ENCODE peak calls at places on chromosome 11, in eight cellular contexts. One of them, this sample, is unnamed.

GRCh38 chr11:112219476-112220232 is 6.6 kb upstream of the PTS start:
- DNase-seq in nephron progenitor cell: peak
- DNase-seq in endothelial cell: peak
- DNase-seq in dorsolateral prefrontal cortex: peak
- DNase-seq in brain microvascular endothelial cell: peak
- DNase-seq in neural progenitor cell: peak
- DNase-seq in ovary: peak
- DNase-seq in colonic mucosa: peak
- DNase-seq in this sample: peak

GRCh38 chr11:10328314-10329090 is 23.6 kb downstream of the ADM start:
- DNase-seq in nephron progenitor cell: no peak
- DNase-seq in endothelial cell: no peak
- DNase-seq in dorsolateral prefrontal cortex: no peak
- DNase-seq in brain microvascular endothelial cell: peak
- DNase-seq in neural progenitor cell: no peak
- DNase-seq in ovary: no peak
- DNase-seq in colonic mucosa: no peak
- DNase-seq in this sample: no peak

GRCh38 chr11:8685820-8686219 is 3.2 kb downstream of the RPL27A start:
- DNase-seq in nephron progenitor cell: no peak
- DNase-seq in endothelial cell: no peak
- DNase-seq in dorsolateral prefrontal cortex: no peak
- DNase-seq in brain microvascular endothelial cell: no peak
- DNase-seq in neural progenitor cell: no peak
- DNase-seq in ovary: no peak
- DNase-seq in colonic mucosa: no peak
- DNase-seq in this sample: no peak

GRCh38 chr11:124717786-124718634 is 21.7 kb upstream of the NRGN start:
- DNase-seq in nephron progenitor cell: peak
- DNase-seq in endothelial cell: peak
- DNase-seq in dorsolateral prefrontal cortex: peak
- DNase-seq in brain microvascular endothelial cell: no peak
- DNase-seq in neural progenitor cell: peak
- DNase-seq in ovary: peak
- DNase-seq in colonic mucosa: no peak
- DNase-seq in this sample: no peak

GRCh38 chr11:23288001-23288783 is 427.9 kb upstream of the CCDC179 start:
- DNase-seq in nephron progenitor cell: no peak
- DNase-seq in endothelial cell: no peak
- DNase-seq in dorsolateral prefrontal cortex: no peak
- DNase-seq in brain microvascular endothelial cell: peak
- DNase-seq in neural progenitor cell: no peak
- DNase-seq in ovary: no peak
- DNase-seq in colonic mucosa: no peak
- DNase-seq in this sample: no peak

GRCh38 chr11:43376594-43376993 is 17.9 kb downstream of the TTC17 start:
- DNase-seq in nephron progenitor cell: no peak
- DNase-seq in endothelial cell: no peak
- DNase-seq in dorsolateral prefrontal cortex: no peak
- DNase-seq in brain microvascular endothelial cell: peak
- DNase-seq in neural progenitor cell: no peak
- DNase-seq in ovary: no peak
- DNase-seq in colonic mucosa: no peak
- DNase-seq in this sample: no peak

GRCh38 chr11:125468852-125469251 is 27.2 kb downstream of the FEZ1 start:
- DNase-seq in nephron progenitor cell: no peak
- DNase-seq in endothelial cell: no peak
- DNase-seq in dorsolateral prefrontal cortex: no peak
- DNase-seq in brain microvascular endothelial cell: no peak
- DNase-seq in neural progenitor cell: no peak
- DNase-seq in ovary: no peak
- DNase-seq in colonic mucosa: no peak
- DNase-seq in this sample: no peak

GRCh38 chr11:1772270-1773130 is 8.8 kb upstream of the CTSD start:
- DNase-seq in nephron progenitor cell: no peak
- DNase-seq in endothelial cell: no peak
- DNase-seq in dorsolateral prefrontal cortex: no peak
- DNase-seq in brain microvascular endothelial cell: peak
- DNase-seq in neural progenitor cell: peak
- DNase-seq in ovary: peak
- DNase-seq in colonic mucosa: peak
- DNase-seq in this sample: no peak

GRCh38 chr11:56841210-56841810 is 92.8 kb upstream of the OR9G4 start:
- DNase-seq in nephron progenitor cell: peak
- DNase-seq in endothelial cell: peak
- DNase-seq in dorsolateral prefrontal cortex: peak
- DNase-seq in brain microvascular endothelial cell: peak
- DNase-seq in neural progenitor cell: peak
- DNase-seq in ovary: peak
- DNase-seq in colonic mucosa: peak
- DNase-seq in this sample: no peak

GRCh38 chr11:117734596-117734995 is 62.4 kb downstream of the DSCAML1 start:
- DNase-seq in nephron progenitor cell: no peak
- DNase-seq in endothelial cell: peak
- DNase-seq in dorsolateral prefrontal cortex: no peak
- DNase-seq in brain microvascular endothelial cell: no peak
- DNase-seq in neural progenitor cell: no peak
- DNase-seq in ovary: no peak
- DNase-seq in colonic mucosa: no peak
- DNase-seq in this sample: no peak

GRCh38 chr11:72726266-72727220 is 25.7 kb downstream of the ARAP1 start:
- DNase-seq in nephron progenitor cell: no peak
- DNase-seq in endothelial cell: no peak
- DNase-seq in dorsolateral prefrontal cortex: no peak
- DNase-seq in brain microvascular endothelial cell: no peak
- DNase-seq in neural progenitor cell: no peak
- DNase-seq in ovary: no peak
- DNase-seq in colonic mucosa: no peak
- DNase-seq in this sample: no peak

GRCh38 chr11:124602193-124602592 is 9.0 kb upstream of the PANX3 start:
- DNase-seq in nephron progenitor cell: no peak
- DNase-seq in endothelial cell: no peak
- DNase-seq in dorsolateral prefrontal cortex: no peak
- DNase-seq in brain microvascular endothelial cell: peak
- DNase-seq in neural progenitor cell: no peak
- DNase-seq in ovary: no peak
- DNase-seq in colonic mucosa: no peak
- DNase-seq in this sample: no peak

GRCh38 chr11:123429851-123430735 is at the start of gene GRAMD1B:
- DNase-seq in nephron progenitor cell: peak
- DNase-seq in endothelial cell: peak
- DNase-seq in dorsolateral prefrontal cortex: peak
- DNase-seq in brain microvascular endothelial cell: peak
- DNase-seq in neural progenitor cell: peak
- DNase-seq in ovary: peak
- DNase-seq in colonic mucosa: peak
- DNase-seq in this sample: peak

GRCh38 chr11:23554002-23554401 is 693.7 kb upstream of the CCDC179 start:
- DNase-seq in nephron progenitor cell: no peak
- DNase-seq in endothelial cell: no peak
- DNase-seq in dorsolateral prefrontal cortex: no peak
- DNase-seq in brain microvascular endothelial cell: no peak
- DNase-seq in neural progenitor cell: no peak
- DNase-seq in ovary: no peak
- DNase-seq in colonic mucosa: no peak
- DNase-seq in this sample: no peak

GRCh38 chr11:111307472-111308108 is 9.2 kb downstream of the POU2AF3 start:
- DNase-seq in nephron progenitor cell: no peak
- DNase-seq in endothelial cell: no peak
- DNase-seq in dorsolateral prefrontal cortex: no peak
- DNase-seq in brain microvascular endothelial cell: no peak
- DNase-seq in neural progenitor cell: no peak
- DNase-seq in ovary: no peak
- DNase-seq in colonic mucosa: no peak
- DNase-seq in this sample: no peak

GRCh38 chr11:64787526-64788320 is 9.4 kb upstream of the SF1 start:
- DNase-seq in nephron progenitor cell: peak
- DNase-seq in endothelial cell: peak
- DNase-seq in dorsolateral prefrontal cortex: peak
- DNase-seq in brain microvascular endothelial cell: peak
- DNase-seq in neural progenitor cell: peak
- DNase-seq in ovary: peak
- DNase-seq in colonic mucosa: peak
- DNase-seq in this sample: peak

GRCh38 chr11:3001496-3001895 is 9.4 kb upstream of the NAP1L4 start:
- DNase-seq in nephron progenitor cell: no peak
- DNase-seq in endothelial cell: no peak
- DNase-seq in dorsolateral prefrontal cortex: peak
- DNase-seq in brain microvascular endothelial cell: no peak
- DNase-seq in neural progenitor cell: no peak
- DNase-seq in ovary: no peak
- DNase-seq in colonic mucosa: no peak
- DNase-seq in this sample: no peak

GRCh38 chr11:134369656-134370525 is 38.1 kb downstream of the GLB1L2 start:
- DNase-seq in nephron progenitor cell: no peak
- DNase-seq in endothelial cell: no peak
- DNase-seq in dorsolateral prefrontal cortex: no peak
- DNase-seq in brain microvascular endothelial cell: no peak
- DNase-seq in neural progenitor cell: no peak
- DNase-seq in ovary: no peak
- DNase-seq in colonic mucosa: no peak
- DNase-seq in this sample: no peak

GRCh38 chr11:114080219-114080618 is 20.7 kb downstream of the ZBTB16 start:
- DNase-seq in nephron progenitor cell: no peak
- DNase-seq in endothelial cell: no peak
- DNase-seq in dorsolateral prefrontal cortex: no peak
- DNase-seq in brain microvascular endothelial cell: no peak
- DNase-seq in neural progenitor cell: no peak
- DNase-seq in ovary: no peak
- DNase-seq in colonic mucosa: no peak
- DNase-seq in this sample: no peak

GRCh38 chr11:40125054-40125453 is 1334.4 kb downstream of the LRRC4C start:
- DNase-seq in nephron progenitor cell: no peak
- DNase-seq in endothelial cell: no peak
- DNase-seq in dorsolateral prefrontal cortex: no peak
- DNase-seq in brain microvascular endothelial cell: no peak
- DNase-seq in neural progenitor cell: peak
- DNase-seq in ovary: no peak
- DNase-seq in colonic mucosa: no peak
- DNase-seq in this sample: no peak

GRCh38 chr11:14373941-14374646 is 15.1 kb upstream of the RRAS2 start:
- DNase-seq in nephron progenitor cell: no peak
- DNase-seq in endothelial cell: no peak
- DNase-seq in dorsolateral prefrontal cortex: peak
- DNase-seq in brain microvascular endothelial cell: peak
- DNase-seq in neural progenitor cell: no peak
- DNase-seq in ovary: no peak
- DNase-seq in colonic mucosa: no peak
- DNase-seq in this sample: no peak

GRCh38 chr11:97361812-97362378 is 972.1 kb downstream of the JRKL start:
- DNase-seq in nephron progenitor cell: no peak
- DNase-seq in endothelial cell: no peak
- DNase-seq in dorsolateral prefrontal cortex: no peak
- DNase-seq in brain microvascular endothelial cell: peak
- DNase-seq in neural progenitor cell: no peak
- DNase-seq in ovary: no peak
- DNase-seq in colonic mucosa: no peak
- DNase-seq in this sample: no peak

GRCh38 chr11:1060885-1061616 is 13.6 kb upstream of the MUC2 start:
- DNase-seq in nephron progenitor cell: no peak
- DNase-seq in endothelial cell: no peak
- DNase-seq in dorsolateral prefrontal cortex: no peak
- DNase-seq in brain microvascular endothelial cell: peak
- DNase-seq in neural progenitor cell: no peak
- DNase-seq in ovary: no peak
- DNase-seq in colonic mucosa: peak
- DNase-seq in this sample: no peak

GRCh38 chr11:133078591-133079179 is 453.6 kb downstream of the OPCML start:
- DNase-seq in nephron progenitor cell: peak
- DNase-seq in endothelial cell: peak
- DNase-seq in dorsolateral prefrontal cortex: peak
- DNase-seq in brain microvascular endothelial cell: peak
- DNase-seq in neural progenitor cell: peak
- DNase-seq in ovary: no peak
- DNase-seq in colonic mucosa: no peak
- DNase-seq in this sample: no peak

GRCh38 chr11:59676205-59676604 is 7.4 kb upstream of the PATL1 start:
- DNase-seq in nephron progenitor cell: no peak
- DNase-seq in endothelial cell: no peak
- DNase-seq in dorsolateral prefrontal cortex: no peak
- DNase-seq in brain microvascular endothelial cell: no peak
- DNase-seq in neural progenitor cell: no peak
- DNase-seq in ovary: no peak
- DNase-seq in colonic mucosa: no peak
- DNase-seq in this sample: no peak

GRCh38 chr11:91261513-91261912 is 963.1 kb upstream of the FAT3 start:
- DNase-seq in nephron progenitor cell: no peak
- DNase-seq in endothelial cell: no peak
- DNase-seq in dorsolateral prefrontal cortex: no peak
- DNase-seq in brain microvascular endothelial cell: no peak
- DNase-seq in neural progenitor cell: peak
- DNase-seq in ovary: no peak
- DNase-seq in colonic mucosa: no peak
- DNase-seq in this sample: no peak
- TF ChIP-seq CTCF in nephron progenitor cell: peak
- TF ChIP-seq CTCF in endothelial cell: peak
- TF ChIP-seq CTCF in dorsolateral prefrontal cortex: no peak
- TF ChIP-seq CTCF in brain microvascular endothelial cell: peak
- TF ChIP-seq CTCF in neural progenitor cell: peak
- TF ChIP-seq CTCF in ovary: no peak
- TF ChIP-seq CTCF in colonic mucosa: no peak
- TF ChIP-seq CTCF in this sample: no peak

GRCh38 chr11:20671856-20672546 is 2.6 kb downstream of the NELL1 start:
- DNase-seq in nephron progenitor cell: no peak
- DNase-seq in endothelial cell: no peak
- DNase-seq in dorsolateral prefrontal cortex: no peak
- DNase-seq in brain microvascular endothelial cell: no peak
- DNase-seq in neural progenitor cell: peak
- DNase-seq in ovary: no peak
- DNase-seq in colonic mucosa: no peak
- DNase-seq in this sample: no peak
- TF ChIP-seq CTCF in nephron progenitor cell: peak
- TF ChIP-seq CTCF in endothelial cell: no peak
- TF ChIP-seq CTCF in dorsolateral prefrontal cortex: peak
- TF ChIP-seq CTCF in brain microvascular endothelial cell: peak
- TF ChIP-seq CTCF in neural progenitor cell: peak
- TF ChIP-seq CTCF in ovary: no peak
- TF ChIP-seq CTCF in colonic mucosa: no peak
- TF ChIP-seq CTCF in this sample: peak

GRCh38 chr11:128506384-128506783 is 81.0 kb downstream of the ETS1 start:
- DNase-seq in nephron progenitor cell: no peak
- DNase-seq in endothelial cell: no peak
- DNase-seq in dorsolateral prefrontal cortex: no peak
- DNase-seq in brain microvascular endothelial cell: no peak
- DNase-seq in neural progenitor cell: no peak
- DNase-seq in ovary: no peak
- DNase-seq in colonic mucosa: no peak
- DNase-seq in this sample: no peak
- TF ChIP-seq CTCF in nephron progenitor cell: no peak
- TF ChIP-seq CTCF in endothelial cell: no peak
- TF ChIP-seq CTCF in dorsolateral prefrontal cortex: no peak
- TF ChIP-seq CTCF in brain microvascular endothelial cell: peak
- TF ChIP-seq CTCF in neural progenitor cell: no peak
- TF ChIP-seq CTCF in ovary: no peak
- TF ChIP-seq CTCF in colonic mucosa: no peak
- TF ChIP-seq CTCF in this sample: no peak

DNA sequence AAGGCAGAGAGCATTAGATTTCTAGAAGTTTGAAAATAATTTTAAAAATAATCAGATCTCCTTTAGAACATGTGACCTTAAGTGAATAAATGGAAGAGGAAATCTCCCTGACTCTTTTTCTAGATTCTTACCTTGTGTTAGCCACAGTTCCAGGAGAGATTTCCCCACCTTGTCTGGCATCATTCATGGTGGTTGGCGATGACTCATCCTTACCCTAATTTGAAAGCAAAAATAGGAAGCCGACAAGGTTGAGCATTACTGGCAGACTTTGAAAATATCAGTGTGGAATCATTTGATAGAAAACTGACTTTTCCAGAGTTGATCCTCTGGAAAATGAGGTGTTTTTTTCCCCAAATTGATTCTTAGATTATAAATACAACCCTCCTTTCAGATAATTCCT is 48.1 kb downstream of the CNTN5 start:
- DNase-seq in nephron progenitor cell: no peak
- DNase-seq in endothelial cell: no peak
- DNase-seq in dorsolateral prefrontal cortex: no peak
- DNase-seq in brain microvascular endothelial cell: no peak
- DNase-seq in neural progenitor cell: no peak
- DNase-seq in ovary: no peak
- DNase-seq in colonic mucosa: no peak
- DNase-seq in this sample: no peak
- TF ChIP-seq CTCF in nephron progenitor cell: no peak
- TF ChIP-seq CTCF in endothelial cell: no peak
- TF ChIP-seq CTCF in dorsolateral prefrontal cortex: no peak
- TF ChIP-seq CTCF in brain microvascular endothelial cell: no peak
- TF ChIP-seq CTCF in neural progenitor cell: no peak
- TF ChIP-seq CTCF in ovary: no peak
- TF ChIP-seq CTCF in colonic mucosa: no peak
- TF ChIP-seq CTCF in this sample: no peak

This sample was measured in D721Med.